ENCODE peak calls at places on chromosomes 2 and 18, in five cellular contexts. F is heart right ventricle; H is body of pancreas; L is activated gamma-delta T cell treated with anti-CD3 and anti-CD28 coated beads, Interleukin-2, amount 50 U/mL, for 16 hours; Z is nucleus accumbens. D is an unnamed sample.

GRCh38 chr2:86372641-86373502 is 35.4 kb upstream of the REEP1 start:
- DNase-seq in Z (no peak), L (no peak), H (peak), F (no peak), D (no peak)

GRCh38 chr2:102233132-102233884 is 46.5 kb downstream of the IL1RL2 start:
- DNase-seq in Z (no peak), L (no peak), F (no peak), H (no peak), D (no peak)

GRCh38 chr2:46315103-46315890 is 18.1 kb downstream of the EPAS1 start:
- DNase-seq in F (peak), L (no peak), H (peak), Z (no peak), D (no peak)

GRCh38 chr2:66692521-66692920 is 257.6 kb downstream of the MEIS1 start:
- DNase-seq in L (no peak), H (no peak), F (no peak), Z (no peak), D (no peak)

GRCh38 chr2:134109725-134110124 is 144.1 kb upstream of the MGAT5 start:
- DNase-seq in L (no peak), Z (no peak), H (no peak), F (no peak), D (no peak)

GRCh38 chr18:30556112-30556511 is 486.4 kb downstream of the DSC3 start:
- DNase-seq in Z (no peak), H (no peak), L (no peak), F (no peak), D (no peak)

GRCh38 chr2:222794585-222795579 is 66.0 kb upstream of the ACSL3 start:
- DNase-seq in F (no peak), L (no peak), Z (no peak), H (no peak), D (no peak)

GRCh38 chr2:106561356-106561755 is 74.2 kb downstream of the CD8B2 start:
- DNase-seq in L (no peak), Z (no peak), F (peak), H (no peak), D (no peak)

GRCh38 chr2:144674071-144674470 is 154.2 kb upstream of the ZEB2 start:
- DNase-seq in F (no peak), H (no peak), Z (no peak), L (no peak), D (no peak)

GRCh38 chr2:55620123-55620779 is 2.8 kb upstream of the PPP4R3B start:
- DNase-seq in H (peak), Z (no peak), L (no peak), F (no peak), D (no peak)